ENCODE peak calls at places on chromosomes 2 and 18, in four cellular contexts. G, C, W and M are unnamed samples.

GRCh38 chr2:7598402-7598801 is 681.2 kb downstream of the RNF144A start:
- DNase-seq in G (peak), W (no peak), C (no peak), M (no peak)

GRCh38 chr2:43537137-43537536 is 58.7 kb downstream of the THADA start:
- DNase-seq in G (no peak), W (no peak), C (no peak), M (peak)

GRCh38 chr18:29361843-29362242 is 1184.9 kb upstream of the CDH2 start:
- DNase-seq in G (no peak), W (no peak), C (no peak), M (no peak)

GRCh38 chr18:51083398-51083797 is 53.4 kb downstream of the SMAD4 start:
- DNase-seq in W (no peak), C (no peak), G (no peak), M (no peak)

GRCh38 chr2:33197198-33197938 is 250.6 kb downstream of the LTBP1 start:
- DNase-seq in W (peak), C (no peak), G (no peak), M (no peak)

GRCh38 chr18:68482815-68483214 is 232.1 kb downstream of the TMX3 start:
- DNase-seq in W (no peak), G (no peak), C (no peak), M (no peak)

GRCh38 chr2:162085090-162085891 is 11.3 kb upstream of the DPP4 start:
- DNase-seq in C (no peak), W (peak), G (no peak), M (peak)

GRCh38 chr2:200373973-200374416 is 67.5 kb downstream of the SPATS2L start:
- DNase-seq in G (peak), C (peak), W (no peak), M (no peak)

GRCh38 chr2:127664895-127665225 is 10.5 kb downstream of the LIMS2 start:
- DNase-seq in G (no peak), C (no peak), W (no peak), M (no peak)

GRCh38 chr2:105791229-105791628 is 46.5 kb downstream of the NCK2 start:
- DNase-seq in W (no peak), C (no peak), G (no peak), M (no peak)

GRCh38 chr18:46711444-46711863 is 45.4 kb downstream of the ST8SIA5 start:
- DNase-seq in W (no peak), C (peak), G (no peak), M (no peak)

GRCh38 chr2:197179744-197180498 is 130.7 kb downstream of the ANKRD44 start:
- DNase-seq in W (peak), G (no peak), C (no peak), M (peak)

GRCh38 chr2:147560810-147561521 is 283.9 kb upstream of the ACVR2A start:
- DNase-seq in G (no peak), C (no peak), W (no peak), M (peak)